ENCODE peak calls at places on chromosomes 16 and 17, in eight cellular contexts. Z is hippocampal formation; D is naive thymus-derived CD8-positive, alpha-beta T cell; X is progenitor cell of endocrine pancreas; H is CD4-positive, alpha-beta memory T cell; L is body of pancreas; G is substantia nigra; R is mesothelial cell of epicardium. P is an unnamed sample.

GRCh38 chr16:19517424-19518089 is 4.3 kb downstream of the GDE1 start:
- DNase-seq in X (no peak), D (no peak), G (no peak), L (no peak), R (no peak), H (peak), Z (no peak), P (no peak)

GRCh38 chr17:15121426-15121825 is 143.7 kb downstream of the PMP22 start:
- DNase-seq in X (no peak), R (no peak), G (no peak), Z (no peak), L (no peak), D (no peak), H (no peak), P (no peak)

GRCh38 chr17:79626156-79626890 is 15.5 kb upstream of the RBFOX3 start:
- DNase-seq in R (peak), Z (no peak), L (no peak), X (no peak), D (no peak), H (no peak), G (no peak), P (no peak)

GRCh38 chr16:83473926-83474660 is 333.7 kb upstream of the HSBP1 start:
- DNase-seq in L (no peak), X (no peak), G (no peak), Z (no peak), H (no peak), R (no peak), D (no peak), P (no peak)

GRCh38 chr17:49633762-49634486 is 44.0 kb downstream of the SPOP start:
- DNase-seq in D (no peak), X (no peak), G (no peak), L (no peak), R (no peak), Z (no peak), H (no peak), P (no peak)

GRCh38 chr17:4161179-4161559 is 18.2 kb downstream of the CYB5D2 start:
- DNase-seq in Z (no peak), R (no peak), H (no peak), D (no peak), L (no peak), G (no peak), X (no peak), P (no peak)

GRCh38 chr16:1691956-1692355 is 13.9 kb downstream of the JPT2 start:
- DNase-seq in G (no peak), R (no peak), D (no peak), X (no peak), H (no peak), L (no peak), Z (no peak), P (no peak)

GRCh38 chr16:53703590-53704444 is at the start of the genes FTO and RPGRIP1L:
- DNase-seq in X (peak), R (peak), L (peak), G (peak), D (peak), H (peak), Z (peak), P (peak)

GRCh38 chr17:82698974-82699442 is 510 bp upstream of the RAB40B start:
- DNase-seq in D (no peak), X (no peak), R (no peak), G (no peak), H (no peak), L (no peak), Z (no peak), P (no peak)

GRCh38 chr17:14304222-14304844 is 3.5 kb downstream of the HS3ST3B1 start:
- DNase-seq in L (no peak), Z (no peak), R (no peak), X (no peak), D (no peak), G (no peak), H (no peak), P (no peak)

GRCh38 chr17:83149761-83150251 is 70.4 kb downstream of the METRNL start:
- DNase-seq in H (no peak), L (no peak), Z (no peak), R (no peak), X (no peak), D (no peak), G (no peak), P (no peak)

GRCh38 chr16:87322360-87322759 is 5.2 kb upstream of the C16orf95 start:
- DNase-seq in R (no peak), H (no peak), Z (no peak), X (no peak), D (no peak), L (no peak), G (no peak), P (no peak)